ENCODE peak calls at places on chromosomes 3 and 15, in four cellular contexts. U is K562, N is pancreas, I is esophagus squamous epithelium. D is an unnamed sample. For H3K9me3 and H3K36me3, the result is how much of the 10 kb centered on the place peaks cover.

GRCh38 chr3:192655627-192656026 is 71.7 kb downstream of the FGF12 start:
- DNase-seq in U (no peak), I (no peak), N (no peak), D (no peak)

GRCh38 chr15:69748700-69749099 is 296.1 kb downstream of the RPLP1 start:
- DNase-seq in I (no peak), U (no peak), N (no peak), D (no peak)

GRCh38 chr3:176840604-176841287 is 356.5 kb downstream of the TBL1XR1 start:
- DNase-seq in I (no peak), N (no peak), U (no peak), D (no peak)

GRCh38 chr3:53158700-53159414 is 2.2 kb upstream of the PRKCD start:
- DNase-seq in U (no peak), I (no peak), N (no peak), D (no peak)

GRCh38 chr3:122857019-122857418 is 62.1 kb downstream of the SLC49A4 start:
- DNase-seq in U (no peak), N (no peak), I (no peak), D (no peak)

GRCh38 chr3:118963711-118964110 is 70.9 kb downstream of the IGSF11 start:
- DNase-seq in U (no peak), I (no peak), N (no peak), D (no peak)

GRCh38 chr3:118180853-118181252 is 853.8 kb downstream of the IGSF11 start:
- DNase-seq in I (no peak), N (no peak), U (no peak), D (no peak)

GRCh38 chr3:194407423-194407822 is 8.4 kb upstream of the GP5 start:
- DNase-seq in U (no peak), N (no peak), I (no peak), D (no peak)

GRCh38 chr15:89096664-89097063 is 8.4 kb downstream of the ABHD2 start:
- DNase-seq in U (no peak), N (no peak), I (no peak), D (no peak)

GRCh38 chr3:46867550-46867898 is 4.3 kb upstream of the MYL3 start:
- DNase-seq in I (no peak), U (no peak), N (peak), D (no peak)

GRCh38 chr15:49215768-49216739 is 46.0 kb downstream of the GALK2 start:
- DNase-seq in N (peak), U (no peak), I (no peak), D (no peak)
- TF ChIP-seq CTCF in N (no peak), U (no peak), I (no peak), D (no peak)

DNA sequence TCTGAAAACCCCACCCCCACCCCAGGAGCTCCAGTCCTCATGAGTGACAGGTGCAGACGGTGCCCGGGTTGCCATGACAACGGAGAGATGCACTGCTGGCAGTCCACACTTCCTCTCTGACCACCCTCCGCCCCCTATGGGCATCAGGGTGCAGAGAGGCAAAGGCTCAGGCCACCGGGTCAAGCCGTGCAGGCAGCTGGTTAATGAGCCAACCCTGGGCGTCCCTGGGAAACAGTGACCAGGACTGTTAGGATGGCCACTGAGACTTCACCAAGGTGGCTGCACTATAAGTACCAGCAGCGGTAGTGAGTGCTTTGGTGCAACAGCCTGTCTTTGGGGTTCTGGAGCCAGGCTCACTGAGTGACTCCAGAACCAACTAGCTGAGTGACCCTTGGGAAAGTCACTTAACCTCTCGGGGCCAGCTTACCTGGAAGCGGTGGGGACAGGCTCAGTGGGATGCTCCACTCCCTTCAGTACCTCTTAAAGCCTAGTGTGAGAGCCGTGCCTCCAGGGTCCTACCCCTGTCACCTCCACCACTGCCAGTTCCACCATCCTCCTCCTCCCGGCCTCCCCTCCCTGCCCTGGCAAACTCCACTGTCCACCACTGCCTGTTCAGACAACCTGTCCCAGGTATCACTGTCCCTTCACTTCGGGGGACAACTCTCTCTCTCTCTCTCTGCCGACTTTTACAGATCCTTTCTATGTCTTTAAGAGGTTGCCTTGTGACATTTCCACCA is 121.0 kb upstream of the PRR20G start:
- DNase-seq in U (no peak), I (no peak), N (no peak), D (no peak)
- H3K9me3 ChIP-seq in U (under half), I (under half), N (under half), D (under half)

GRCh38 chr15:82536409-82537350 is 3.6 kb downstream of the RPS17 start:
- DNase-seq in I (no peak), N (no peak), U (no peak), D (no peak)
- H3K36me3 ChIP-seq in I (under half), N (under half), U (half or more), D (half or more)

DNA sequence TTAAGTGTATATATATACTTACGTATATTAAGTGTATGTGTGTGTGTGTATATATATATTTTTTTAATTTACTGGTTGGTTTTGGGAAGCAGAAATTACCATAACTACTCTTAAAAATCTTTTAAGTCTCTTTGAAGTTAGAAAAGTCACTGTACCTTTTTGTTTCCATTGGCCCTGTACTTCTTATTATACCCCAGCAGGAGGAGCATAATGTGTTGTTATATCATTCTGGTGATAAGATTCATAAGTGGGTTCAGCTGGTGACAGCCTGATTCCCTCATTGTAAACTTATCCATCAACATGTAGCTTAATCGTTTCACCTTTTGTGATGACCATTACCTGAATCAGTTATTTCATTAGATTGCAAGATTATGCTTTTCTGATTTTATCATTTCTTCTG is 30.8 kb downstream of the MLH1 start:
- DNase-seq in I (no peak), U (no peak), N (no peak), D (no peak)
- TF ChIP-seq CTCF in I (no peak), U (peak), N (no peak), D (peak)

GRCh38 chr15:27175479-27176153 is 204.6 kb downstream of the GABRG3 start:
- DNase-seq in N (no peak), I (no peak), U (no peak), D (no peak)
- H3K9me3 ChIP-seq in N (under half), I (under half), U (under half), D (under half)

DNA sequence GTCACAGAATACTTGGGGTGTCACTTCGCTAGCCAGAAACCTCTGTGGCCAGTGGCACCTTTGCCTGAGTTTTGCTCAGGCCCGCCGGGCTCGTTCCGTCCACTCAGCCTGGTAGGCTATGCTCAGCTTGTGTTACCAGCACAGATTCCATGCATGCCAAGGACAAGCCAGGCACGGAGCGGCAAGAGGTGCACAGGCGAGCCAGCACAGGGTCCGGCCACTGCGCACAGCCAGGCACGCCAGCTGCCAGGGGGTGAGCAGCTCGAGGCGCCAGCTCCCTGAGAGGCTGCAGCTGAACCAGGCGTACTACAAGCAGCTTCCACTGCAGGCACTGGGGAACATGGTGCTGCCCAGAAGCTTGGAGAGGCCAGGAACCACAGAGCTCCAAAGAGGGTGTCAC is 14.7 kb downstream of the PCYT1A start:
- DNase-seq in I (no peak), N (no peak), U (no peak), D (no peak)
- H3K36me3 ChIP-seq in I (under half), N (under half), U (under half), D (under half)